ENCODE peak calls at places on chromosomes 11 and 22, in nine cellular contexts. K is occipital lobe; L is activated CD4-positive, CD25-positive, alpha-beta regulatory T cell treated with anti-CD3 and anti-CD28 coated beads, Interleukin-2, amount 50 U/mL, for 16 hours; X is NCI-H748 treated with DMSO at 0.1 percent for 48 hours; T is activated CD8-positive, alpha-beta T cell treated with anti-CD3 and anti-CD28 coated beads, Interleukin-2, amount 10 ng/mL, durations not matched to agents 7 days and 5 days; J is ELR; W is fibroblast of pulmonary artery; S is progenitor cell of endocrine pancreas; U is anterior cingulate cortex. G is an unnamed sample.

GRCh38 chr22:39898997-39899396 is 1.9 kb upstream of the GRAP2 start:
- DNase-seq in X (no peak), J (no peak), W (no peak), K (no peak), T (no peak), U (no peak), S (no peak), L (no peak), G (peak; percentile 93)

GRCh38 chr22:39090426-39091064 is 6.5 kb upstream of the APOBEC3H start:
- DNase-seq in U (no peak), L (peak; percentile 62), W (no peak), T (peak; percentile 95), X (no peak), J (peak; percentile 75), K (no peak), S (no peak), G (peak; percentile 33)

GRCh38 chr22:39308614-39309363 is 10.6 kb downstream of the RPL3 start:
- DNase-seq in U (no peak), W (peak; percentile 96), T (no peak), X (no peak), S (no peak), J (peak; percentile 98), K (no peak), L (no peak), G (peak; percentile 77)

GRCh38 chr11:131099013-131099412 is 182.7 kb upstream of the SNX19 start:
- DNase-seq in X (no peak), J (peak; percentile 74), K (no peak), U (no peak), S (no peak), T (no peak), W (peak; percentile 1), L (no peak), G (no peak)

GRCh38 chr11:72141066-72141465 is 5.5 kb downstream of the FOLR3 start:
- DNase-seq in X (no peak), S (no peak), U (no peak), L (no peak), J (peak; percentile 98), K (no peak), W (peak; percentile 70), T (peak; percentile 31), G (peak; percentile 68)

GRCh38 chr11:32809313-32809712 is 14.9 kb upstream of the CCDC73 start:
- DNase-seq in W (peak; percentile 84), T (peak; percentile 71), K (no peak), X (peak; percentile 77), U (peak; percentile 24), S (peak; percentile 45), L (no peak), J (peak; percentile 79), G (peak; percentile 84)

GRCh38 chr11:17154409-17155159 is 53.2 kb downstream of the PIK3C2A start:
- DNase-seq in J (no peak), K (no peak), S (no peak), X (no peak), L (no peak), W (no peak), T (no peak), U (no peak), G (peak; percentile 74)

GRCh38 chr11:2214527-2215229 is 43.1 kb upstream of the TH start:
- DNase-seq in J (no peak), W (no peak), L (no peak), S (no peak), K (no peak), X (no peak), T (no peak), U (no peak), G (no peak)

GRCh38 chr11:69104856-69105395 is 50.8 kb upstream of the SMIM38 start:
- DNase-seq in L (no peak), K (no peak), J (no peak), S (no peak), U (no peak), T (no peak), X (no peak), W (no peak), G (no peak)

GRCh38 chr22:36084717-36085116 is 56.1 kb upstream of the RBFOX2 start:
- DNase-seq in J (no peak), W (no peak), U (no peak), S (no peak), K (no peak), L (no peak), X (no peak), T (no peak), G (no peak)